ENCODE peak calls at places on chromosomes 7 and 10, in four cellular contexts. One of them, this sample, is unnamed.

GRCh38 chr10:32056136-32057040 is at the start of gene KIF5B:
- DNase-seq in transverse colon: peak; percentile 91
- DNase-seq in GM23248: peak; percentile 94
- DNase-seq in body of pancreas: peak; percentile 87
- DNase-seq in this sample: peak; percentile 95

GRCh38 chr7:130881091-130881798 is 147.2 kb upstream of the KLF14 start:
- DNase-seq in transverse colon: no peak
- DNase-seq in GM23248: peak; percentile 19
- DNase-seq in body of pancreas: no peak
- DNase-seq in this sample: no peak

GRCh38 chr7:38382627-38383026 is 109.2 kb upstream of the TARP start:
- DNase-seq in transverse colon: no peak
- DNase-seq in GM23248: peak; percentile 92
- DNase-seq in body of pancreas: no peak
- DNase-seq in this sample: no peak

GRCh38 chr10:49001861-49002675 is 62.4 kb upstream of the LRRC18 start:
- DNase-seq in transverse colon: no peak
- DNase-seq in GM23248: no peak
- DNase-seq in body of pancreas: no peak
- DNase-seq in this sample: no peak

GRCh38 chr7:10767771-10768170 is 205.9 kb upstream of the PHF14 start:
- DNase-seq in transverse colon: no peak
- DNase-seq in GM23248: no peak
- DNase-seq in body of pancreas: no peak
- DNase-seq in this sample: no peak

GRCh38 chr7:45324683-45325237 is 167.2 kb downstream of the RAMP3 start:
- DNase-seq in transverse colon: no peak
- DNase-seq in GM23248: peak; percentile 2
- DNase-seq in body of pancreas: no peak
- DNase-seq in this sample: peak; percentile 49

GRCh38 chr7:111642373-111642772 is 80.1 kb upstream of the IMMP2L start:
- DNase-seq in transverse colon: no peak
- DNase-seq in GM23248: no peak
- DNase-seq in body of pancreas: no peak
- DNase-seq in this sample: no peak

GRCh38 chr10:72426982-72427381 is 72.3 kb upstream of the DNAJB12 start:
- DNase-seq in transverse colon: no peak
- DNase-seq in GM23248: no peak
- DNase-seq in body of pancreas: no peak
- DNase-seq in this sample: no peak

GRCh38 chr7:40680657-40681056 is 545.9 kb downstream of the SUGCT start:
- DNase-seq in transverse colon: no peak
- DNase-seq in GM23248: peak; percentile 38
- DNase-seq in body of pancreas: no peak
- DNase-seq in this sample: peak; percentile 30

GRCh38 chr7:50335795-50336754 is 31.6 kb downstream of the IKZF1 start:
- DNase-seq in transverse colon: peak; percentile 68
- DNase-seq in GM23248: no peak
- DNase-seq in body of pancreas: no peak
- DNase-seq in this sample: no peak

GRCh38 chr7:144508702-144509101 is 105.2 kb upstream of the NOBOX start:
- DNase-seq in transverse colon: no peak
- DNase-seq in GM23248: no peak
- DNase-seq in body of pancreas: no peak
- DNase-seq in this sample: no peak

GRCh38 chr7:77697535-77697831 is 1.2 kb downstream of the RSBN1L start:
- DNase-seq in transverse colon: peak; percentile 62
- DNase-seq in GM23248: peak; percentile 82
- DNase-seq in body of pancreas: peak; percentile 56
- DNase-seq in this sample: no peak

GRCh38 chr10:67763499-67764011 is 67.6 kb upstream of the CTNNA3 start:
- DNase-seq in transverse colon: peak; percentile 75
- DNase-seq in GM23248: peak; percentile 60
- DNase-seq in body of pancreas: peak; percentile 83
- DNase-seq in this sample: peak; percentile 83

GRCh38 chr10:45580781-45581496 is 91.6 kb downstream of the ZFAND4 start:
- DNase-seq in transverse colon: peak; percentile 47
- DNase-seq in GM23248: no peak
- DNase-seq in body of pancreas: peak; percentile 21
- DNase-seq in this sample: no peak

GRCh38 chr10:28580825-28581224 is 47.9 kb downstream of the WAC start:
- DNase-seq in transverse colon: no peak
- DNase-seq in GM23248: no peak
- DNase-seq in body of pancreas: no peak
- DNase-seq in this sample: no peak

GRCh38 chr10:3774814-3775670 is 10.0 kb downstream of the KLF6 start:
- DNase-seq in transverse colon: peak; percentile 47
- DNase-seq in GM23248: peak; percentile 96
- DNase-seq in body of pancreas: no peak
- DNase-seq in this sample: peak; percentile 78

GRCh38 chr10:123896217-123896927 is 4.8 kb upstream of the CPXM2 start:
- DNase-seq in transverse colon: no peak
- DNase-seq in GM23248: no peak
- DNase-seq in body of pancreas: no peak
- DNase-seq in this sample: no peak

GRCh38 chr7:140206963-140207362 is 30.2 kb upstream of the KDM7A start:
- DNase-seq in transverse colon: no peak
- DNase-seq in GM23248: no peak
- DNase-seq in body of pancreas: no peak
- DNase-seq in this sample: no peak

GRCh38 chr10:133324198-133324792 is 12.4 kb downstream of the CALY start:
- DNase-seq in transverse colon: peak; percentile 84
- DNase-seq in GM23248: peak; percentile 72
- DNase-seq in body of pancreas: peak; percentile 85
- DNase-seq in this sample: peak; percentile 86

GRCh38 chr10:45514283-45515270 is 140.6 kb downstream of the ALOX5 start:
- DNase-seq in transverse colon: no peak
- DNase-seq in GM23248: peak; percentile 26
- DNase-seq in body of pancreas: peak; percentile 15
- DNase-seq in this sample: no peak

GRCh38 chr10:33876547-33877400 is 542.3 kb upstream of the NRP1 start:
- DNase-seq in transverse colon: peak; percentile 64
- DNase-seq in GM23248: no peak
- DNase-seq in body of pancreas: peak; percentile 10
- DNase-seq in this sample: peak; percentile 50

GRCh38 chr7:48161407-48162125 is 9.7 kb upstream of the ABCA13 start:
- DNase-seq in transverse colon: no peak
- DNase-seq in GM23248: no peak
- DNase-seq in body of pancreas: no peak
- DNase-seq in this sample: no peak

GRCh38 chr10:98029149-98030092 is 1.0 kb downstream of the CRTAC1 start:
- DNase-seq in transverse colon: no peak
- DNase-seq in GM23248: no peak
- DNase-seq in body of pancreas: no peak
- DNase-seq in this sample: no peak

GRCh38 chr7:122520961-122521555 is 177.9 kb downstream of the RNF133 start:
- DNase-seq in transverse colon: no peak
- DNase-seq in GM23248: no peak
- DNase-seq in body of pancreas: no peak
- DNase-seq in this sample: no peak

GRCh38 chr7:148419856-148420508 is 170.6 kb upstream of the C7orf33 start:
- DNase-seq in transverse colon: no peak
- DNase-seq in GM23248: no peak
- DNase-seq in body of pancreas: no peak
- DNase-seq in this sample: no peak

GRCh38 chr10:120945801-120946302 is 94.7 kb downstream of the WDR11 start:
- DNase-seq in transverse colon: peak; percentile 25
- DNase-seq in GM23248: peak; percentile 27
- DNase-seq in body of pancreas: peak; percentile 75
- DNase-seq in this sample: no peak

GRCh38 chr7:98329974-98330373 is 48.5 kb downstream of the BRI3 start:
- DNase-seq in transverse colon: no peak
- DNase-seq in GM23248: peak; percentile 68
- DNase-seq in body of pancreas: no peak
- DNase-seq in this sample: peak; percentile 38

GRCh38 chr7:112654322-112655216 is 135.6 kb downstream of the TMEM168 start:
- DNase-seq in transverse colon: no peak
- DNase-seq in GM23248: peak; percentile 8
- DNase-seq in body of pancreas: no peak
- DNase-seq in this sample: no peak

GRCh38 chr10:5563991-5564536 is 39.3 kb downstream of the CALML3 start:
- DNase-seq in transverse colon: peak; percentile 3
- DNase-seq in GM23248: peak; percentile 95
- DNase-seq in body of pancreas: no peak
- DNase-seq in this sample: no peak

GRCh38 chr7:32500922-32501341 is 5.6 kb downstream of the AVL9 start:
- DNase-seq in transverse colon: no peak
- DNase-seq in GM23248: peak; percentile 83
- DNase-seq in body of pancreas: no peak
- DNase-seq in this sample: no peak

GRCh38 chr7:15643000-15643705 is 43.3 kb downstream of the MEOX2 start:
- DNase-seq in transverse colon: no peak
- DNase-seq in GM23248: no peak
- DNase-seq in body of pancreas: no peak
- DNase-seq in this sample: no peak

GRCh38 chr10:112981553-112981952 is 31.5 kb downstream of the TCF7L2 start:
- DNase-seq in transverse colon: no peak
- DNase-seq in GM23248: no peak
- DNase-seq in body of pancreas: no peak
- DNase-seq in this sample: no peak

GRCh38 chr7:20185988-20186387 is 31.2 kb downstream of the MACC1 start:
- DNase-seq in transverse colon: no peak
- DNase-seq in GM23248: no peak
- DNase-seq in body of pancreas: no peak
- DNase-seq in this sample: no peak

GRCh38 chr7:44095781-44096180 is 8.4 kb upstream of the AEBP1 start:
- DNase-seq in transverse colon: no peak
- DNase-seq in GM23248: no peak
- DNase-seq in body of pancreas: no peak
- DNase-seq in this sample: no peak

GRCh38 chr7:44098092-44099068 is 5.8 kb upstream of the AEBP1 start:
- DNase-seq in transverse colon: no peak
- DNase-seq in GM23248: no peak
- DNase-seq in body of pancreas: no peak
- DNase-seq in this sample: no peak

GRCh38 chr7:44097064-44097932 is 6.8 kb upstream of the AEBP1 start:
- DNase-seq in transverse colon: peak; percentile 26
- DNase-seq in GM23248: no peak
- DNase-seq in body of pancreas: no peak
- DNase-seq in this sample: no peak

GRCh38 chr7:44094796-44095592 is 9.2 kb upstream of the AEBP1 start:
- DNase-seq in transverse colon: no peak
- DNase-seq in GM23248: no peak
- DNase-seq in body of pancreas: no peak
- DNase-seq in this sample: no peak

DNA sequence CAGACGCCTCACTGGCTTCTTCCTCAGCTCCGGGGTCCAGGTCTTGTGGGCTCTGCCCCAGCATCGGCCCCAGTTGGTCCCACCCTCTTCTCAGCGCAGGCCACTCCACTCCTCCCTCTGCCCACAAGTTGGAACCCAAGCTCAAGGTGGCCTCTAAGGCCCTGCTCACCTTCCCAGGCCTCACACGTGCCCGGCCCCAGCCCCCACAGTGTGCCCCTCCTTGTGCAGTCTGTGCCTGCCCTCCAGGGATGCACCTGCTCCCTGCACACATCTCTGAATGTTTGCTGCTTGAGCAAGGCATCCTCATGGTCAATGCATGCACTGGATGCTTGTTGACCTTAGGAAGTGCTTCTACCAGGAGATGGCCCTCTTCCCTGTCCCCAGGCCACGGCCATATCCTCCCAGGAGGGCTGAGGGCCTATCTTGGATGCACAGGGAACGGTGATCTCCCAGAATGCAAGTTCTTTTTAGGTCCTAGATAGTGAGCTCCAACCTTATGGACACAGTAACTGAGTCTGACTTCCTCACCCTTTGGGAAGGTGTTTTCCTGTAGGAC is 7.7 kb upstream of the AEBP1 start:
- DNase-seq in transverse colon: no peak
- DNase-seq in GM23248: no peak
- DNase-seq in body of pancreas: no peak
- DNase-seq in this sample: no peak
- H3K27ac ChIP-seq in transverse colon: no peak overlapping the region
- H3K27ac ChIP-seq in GM23248: no peak overlapping the region
- H3K27ac ChIP-seq in body of pancreas: no peak overlapping the region
- H3K27ac ChIP-seq in this sample: no peak overlapping the region

GRCh38 chr10:15252396-15252795 is 83.9 kb upstream of the NMT2 start:
- DNase-seq in transverse colon: no peak
- DNase-seq in GM23248: no peak
- DNase-seq in body of pancreas: no peak
- DNase-seq in this sample: no peak

GRCh38 chr10:15251791-15252380 is 83.4 kb upstream of the NMT2 start:
- DNase-seq in transverse colon: no peak
- DNase-seq in GM23248: no peak
- DNase-seq in body of pancreas: no peak
- DNase-seq in this sample: no peak

GRCh38 chr10:15255961-15256360 is 87.5 kb upstream of the NMT2 start:
- DNase-seq in transverse colon: no peak
- DNase-seq in GM23248: no peak
- DNase-seq in body of pancreas: no peak
- DNase-seq in this sample: no peak

GRCh38 chr10:15253951-15254807 is 85.7 kb upstream of the NMT2 start:
- DNase-seq in transverse colon: no peak
- DNase-seq in GM23248: no peak
- DNase-seq in body of pancreas: peak; percentile 38
- DNase-seq in this sample: no peak

GRCh38 chr10:15254808-15255655 is 86.5 kb upstream of the NMT2 start:
- DNase-seq in transverse colon: no peak
- DNase-seq in GM23248: no peak
- DNase-seq in body of pancreas: peak; percentile 69
- DNase-seq in this sample: no peak
- H3K27ac ChIP-seq in transverse colon: no peak overlapping the region
- H3K27ac ChIP-seq in GM23248: no peak overlapping the region
- H3K27ac ChIP-seq in body of pancreas: peak overlapping the region; percentile 86
- H3K27ac ChIP-seq in this sample: no peak overlapping the region

DNA sequence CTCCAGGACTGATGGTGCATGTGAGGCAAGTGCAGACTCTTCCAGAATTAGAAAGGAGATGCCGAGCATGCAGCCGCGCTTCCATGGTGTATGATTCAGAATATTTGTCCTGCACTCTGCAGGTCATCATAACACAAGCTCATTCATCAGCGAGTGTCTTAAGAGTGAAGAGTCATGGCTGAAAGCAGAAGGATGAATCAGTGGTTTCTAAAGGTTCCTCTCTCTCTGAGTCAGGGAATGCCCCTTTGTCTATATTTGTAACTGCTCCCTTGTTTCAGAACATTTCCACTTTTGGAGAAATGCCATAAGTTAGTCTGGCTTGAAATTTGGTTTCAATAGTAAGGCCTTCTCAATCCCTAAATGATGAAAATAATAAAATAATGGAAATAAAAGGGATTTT is 52.3 kb downstream of the HECW1 start:
- DNase-seq in transverse colon: no peak
- DNase-seq in GM23248: peak; percentile 98
- DNase-seq in body of pancreas: peak; percentile 17
- DNase-seq in this sample: peak; percentile 23
- H3K27ac ChIP-seq in transverse colon: no peak overlapping the region
- H3K27ac ChIP-seq in GM23248: peak overlapping the region; percentile 33
- H3K27ac ChIP-seq in body of pancreas: no peak overlapping the region
- H3K27ac ChIP-seq in this sample: no peak overlapping the region

DNA sequence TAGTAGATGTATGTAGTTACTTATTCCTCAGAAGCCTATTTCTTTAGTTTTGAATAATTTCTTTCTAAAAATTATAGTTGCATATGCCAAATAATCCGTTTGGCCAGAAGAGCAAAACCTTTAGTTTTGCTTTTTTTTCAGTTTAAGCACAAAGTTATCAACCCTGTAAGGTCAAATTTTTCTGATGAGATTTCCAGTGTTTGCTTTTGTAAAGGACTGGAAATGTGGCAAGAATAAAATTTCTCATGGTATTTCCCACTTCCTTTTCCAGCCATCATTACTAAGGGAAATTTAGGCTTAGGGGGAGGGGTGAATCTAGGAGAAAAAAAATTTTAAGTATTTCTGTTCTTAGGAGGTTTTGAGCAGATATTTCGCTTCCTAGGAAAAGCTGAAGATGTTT is 7.6 kb downstream of the CALD1 start:
- DNase-seq in transverse colon: no peak
- DNase-seq in GM23248: peak; percentile 38
- DNase-seq in body of pancreas: no peak
- DNase-seq in this sample: no peak
- H3K27ac ChIP-seq in transverse colon: peak overlapping the region; percentile 91
- H3K27ac ChIP-seq in GM23248: peak overlapping the region; percentile 50
- H3K27ac ChIP-seq in body of pancreas: no peak overlapping the region
- H3K27ac ChIP-seq in this sample: no peak overlapping the region

This sample was measured in hepatocyte.